ENCODE peak calls at places on chromosomes 12 and 14, in six cellular contexts. A is HepG2, S is tibial artery, B is sigmoid colon, E is neural progenitor cell, M is hepatocyte. F is an unnamed sample. For H3K4me1 and H3K27me3, the result is how much of the 10 kb centered on the place peaks cover.

GRCh38 chr12:52681551-52682380 is 1.6 kb upstream of the KRT1 start:
- DNase-seq in B (no peak), M (no peak), E (no peak), A (no peak), S (no peak), F (no peak)

GRCh38 chr12:98678236-98678945 is 33.3 kb downstream of the APAF1 start:
- DNase-seq in B (no peak), S (no peak), A (no peak), M (no peak), E (peak), F (no peak)

GRCh38 chr12:105906545-105906944 is 232.2 kb downstream of the NUAK1 start:
- DNase-seq in S (no peak), B (no peak), M (no peak), E (no peak), A (no peak), F (no peak)

GRCh38 chr12:107436376-107436775 is 249.2 kb upstream of the PWP1 start:
- DNase-seq in M (peak), B (no peak), S (no peak), E (peak), A (peak), F (peak)

GRCh38 chr14:32230695-32231280 is 27.7 kb upstream of the RNU6-8 start:
- DNase-seq in A (no peak), M (no peak), E (no peak), B (no peak), S (no peak), F (peak)

GRCh38 chr12:24997970-24998582 is 49.2 kb upstream of the BCAT1 start:
- DNase-seq in A (no peak), S (no peak), B (no peak), M (no peak), E (no peak), F (peak)

GRCh38 chr12:42868291-42868690 is 278.7 kb upstream of the PRICKLE1 start:
- DNase-seq in E (no peak), B (no peak), A (no peak), M (no peak), S (no peak), F (no peak)

GRCh38 chr12:10395390-10395998 is 5.7 kb upstream of the KLRK1 start:
- DNase-seq in M (peak), E (no peak), B (peak), A (peak), S (peak), F (peak)

GRCh38 chr14:68894123-68894522 is 85.0 kb downstream of the ACTN1 start:
- DNase-seq in S (peak), A (no peak), B (peak), E (no peak), M (no peak), F (no peak)

GRCh38 chr12:98644433-98644711 is 216 bp downstream of the IKBIP start:
- DNase-seq in B (no peak), A (no peak), M (peak), E (no peak), S (peak), F (peak)

GRCh38 chr12:14408208-14408607 is 42.7 kb downstream of the ATF7IP start:
- DNase-seq in E (no peak), A (no peak), M (no peak), B (no peak), S (no peak), F (no peak)

GRCh38 chr12:87054225-87054624 is 798.0 kb upstream of the MGAT4C start:
- DNase-seq in S (no peak), A (no peak), M (no peak), B (no peak), E (no peak), F (no peak)

GRCh38 chr14:39807271-39807670 is 375.0 kb upstream of the FBXO33 start:
- DNase-seq in B (no peak), M (no peak), A (no peak), S (no peak), E (no peak), F (no peak)

GRCh38 chr12:95790025-95790911 is at the start of gene NTN4:
- DNase-seq in A (no peak), M (peak), E (peak), B (peak), S (peak), F (no peak)

GRCh38 chr12:132446535-132447326 is 43.2 kb upstream of the FBRSL1 start:
- DNase-seq in B (no peak), A (no peak), E (peak), S (no peak), M (no peak), F (no peak)

GRCh38 chr12:6229823-6230222 is 29.6 kb downstream of the CD9 start:
- DNase-seq in B (peak), S (peak), A (peak), M (peak), E (no peak), F (peak)

GRCh38 chr14:55373784-55374725 is 37.6 kb downstream of the ATG14 start:
- DNase-seq in B (no peak), S (no peak), E (no peak), M (peak), A (no peak), F (peak)

GRCh38 chr12:46858368-46858767 is 32.6 kb upstream of the SLC38A4 start:
- DNase-seq in B (no peak), E (peak), M (no peak), A (no peak), S (no peak), F (no peak)

GRCh38 chr14:90443161-90444076 is 46.6 kb downstream of the CALM1 start:
- DNase-seq in S (no peak), E (no peak), A (no peak), B (no peak), M (no peak), F (no peak)

GRCh38 chr12:107461222-107461980 is 224.2 kb upstream of the PWP1 start:
- DNase-seq in M (peak), E (no peak), A (no peak), B (no peak), S (no peak), F (peak)

GRCh38 chr14:42149609-42150261 is 543.1 kb downstream of the LRFN5 start:
- DNase-seq in S (no peak), B (no peak), E (no peak), A (no peak), M (no peak), F (no peak)

GRCh38 chr12:124401563-124402180 is 106.8 kb downstream of the RFLNA start:
- DNase-seq in S (no peak), A (no peak), M (no peak), E (peak), B (no peak), F (no peak)
- H3K4me1 ChIP-seq in S (under half), A (under half), M (under half), E (under half), B (half or more), F (under half)

GRCh38 chr14:77707355-77707723 is 484 bp downstream of the ALKBH1 start:
- DNase-seq in A (peak), S (no peak), B (no peak), E (peak), M (peak), F (peak)
- TF ChIP-seq CTCF in A (peak), S (no peak), B (no peak), E (peak), M (peak), F (peak)

GRCh38 chr12:49335955-49336644 is 888 bp downstream of the C1QL4 start:
- DNase-seq in B (peak), M (peak), A (no peak), E (peak), S (no peak), F (no peak)

GRCh38 chr12:49335118-49335954 is 1.7 kb downstream of the C1QL4 start:
- DNase-seq in M (no peak), S (no peak), A (no peak), E (no peak), B (peak), F (no peak)

GRCh38 chr12:49332891-49333371 is 4.1 kb downstream of the C1QL4 start:
- DNase-seq in E (no peak), B (peak), S (no peak), A (no peak), M (peak), F (no peak)

GRCh38 chr12:49334226-49334625 is 2.8 kb downstream of the C1QL4 start:
- DNase-seq in E (no peak), A (no peak), S (no peak), M (no peak), B (peak), F (no peak)

DNA sequence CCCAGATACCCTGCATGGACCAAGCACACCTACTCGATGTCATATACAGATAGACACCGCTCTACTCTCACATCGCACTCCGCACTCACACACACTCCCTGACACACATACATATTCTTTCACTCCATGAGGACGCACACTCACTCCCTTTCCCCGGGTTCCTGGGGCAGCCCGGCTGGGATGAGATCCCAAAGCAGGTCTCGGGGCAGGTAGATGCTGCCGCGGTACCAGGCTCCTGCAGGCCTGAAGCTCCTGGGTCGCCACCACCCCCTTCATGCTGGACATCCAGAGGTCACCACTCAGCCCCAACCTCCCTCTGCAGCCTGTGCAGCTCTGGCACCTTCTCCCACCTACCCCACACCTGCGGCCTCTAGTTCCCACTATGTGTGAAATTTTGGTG is 2.3 kb downstream of the C1QL4 start:
- DNase-seq in A (no peak), B (peak), M (no peak), E (no peak), S (no peak), F (no peak)
- H3K27me3 ChIP-seq in A (under half), B (under half), M (half or more), E (half or more), S (half or more), F (under half)

DNA sequence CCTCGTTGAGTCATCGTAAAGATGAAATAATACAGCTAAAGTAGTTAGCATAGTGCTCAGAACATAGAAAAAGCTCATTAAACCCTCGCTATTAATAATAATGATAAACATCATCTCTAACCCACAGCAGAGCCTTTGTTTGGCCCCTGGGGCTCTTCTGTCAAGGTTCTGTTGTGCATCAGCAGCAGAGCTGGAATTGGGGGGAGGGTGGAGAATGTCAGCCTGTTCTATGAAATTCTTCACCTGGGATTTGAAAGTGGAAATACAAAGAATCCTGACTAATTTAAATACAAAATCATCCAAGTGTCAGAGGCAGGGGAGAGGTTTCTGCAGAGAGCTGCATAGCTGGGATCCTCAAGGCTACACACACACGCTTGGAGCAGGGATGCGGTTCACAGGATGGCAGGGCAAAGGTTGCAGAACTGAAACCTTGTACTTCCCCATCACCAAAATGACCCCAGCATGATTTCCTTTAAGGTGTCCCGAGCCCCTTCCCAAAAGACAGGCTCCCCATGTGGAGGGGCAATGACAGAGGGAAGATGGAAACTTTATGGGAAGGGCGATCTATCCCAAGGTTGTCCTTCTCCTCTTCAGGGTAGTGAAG is 71.8 kb downstream of the DAD1 start:
- DNase-seq in M (no peak), E (no peak), B (no peak), S (no peak), A (no peak), F (no peak)
- H3K4me1 ChIP-seq in M (under half), E (under half), B (half or more), S (under half), A (under half), F (under half)

GRCh38 chr14:73662439-73663056 is 17.8 kb downstream of the DNAL1 start:
- DNase-seq in S (peak), A (peak), E (peak), M (peak), B (no peak), F (peak)
- TF ChIP-seq CTCF in S (no peak), A (peak), E (no peak), M (peak), B (no peak), F (peak)

GRCh38 chr12:114680498-114681148 is 3.4 kb downstream of the TBX3 start:
- DNase-seq in M (no peak), S (no peak), B (no peak), E (no peak), A (no peak), F (no peak)
- H3K27me3 ChIP-seq in M (under half), S (under half), B (under half), E (half or more), A (under half), F (under half)